ENCODE peak calls at places on chromosomes 3 and 15, in eight cellular contexts. One of them, this sample, is unnamed.

GRCh38 chr15:84749111-84749991 is 959 bp downstream of the ZNF592 start:
- DNase-seq in ELR: peak; percentile 49
- DNase-seq in NCI-H460: no peak
- DNase-seq in SW 1271: no peak
- DNase-seq in memory B cell: peak; percentile 30
- DNase-seq in dermis blood vessel endothelial cell: peak; percentile 52
- DNase-seq in GM10248: no peak
- DNase-seq in T1000: no peak
- DNase-seq in this sample: peak; percentile 11

GRCh38 chr3:2510746-2511145 is 412.1 kb downstream of the CNTN4 start:
- DNase-seq in NCI-H460: no peak
- DNase-seq in dermis blood vessel endothelial cell: no peak
- DNase-seq in ELR: no peak
- DNase-seq in T1000: no peak
- DNase-seq in memory B cell: no peak
- DNase-seq in SW 1271: no peak
- DNase-seq in GM10248: no peak
- DNase-seq in this sample: no peak

GRCh38 chr3:47433796-47434195 is 41.9 kb downstream of the SCAP start:
- DNase-seq in GM10248: no peak
- DNase-seq in memory B cell: no peak
- DNase-seq in NCI-H460: no peak
- DNase-seq in ELR: no peak
- DNase-seq in T1000: no peak
- DNase-seq in SW 1271: no peak
- DNase-seq in dermis blood vessel endothelial cell: no peak
- DNase-seq in this sample: no peak

GRCh38 chr3:114487502-114487901 is 193.7 kb downstream of the TIGIT start:
- DNase-seq in GM10248: no peak
- DNase-seq in SW 1271: no peak
- DNase-seq in dermis blood vessel endothelial cell: no peak
- DNase-seq in NCI-H460: no peak
- DNase-seq in T1000: no peak
- DNase-seq in memory B cell: no peak
- DNase-seq in ELR: no peak
- DNase-seq in this sample: no peak

GRCh38 chr3:141386611-141387110 is 18.4 kb downstream of the ZBTB38 start:
- DNase-seq in SW 1271: no peak
- DNase-seq in ELR: no peak
- DNase-seq in memory B cell: no peak
- DNase-seq in GM10248: no peak
- DNase-seq in NCI-H460: peak; percentile 85
- DNase-seq in T1000: no peak
- DNase-seq in dermis blood vessel endothelial cell: no peak
- DNase-seq in this sample: no peak

GRCh38 chr3:74314696-74315095 is 299.8 kb downstream of the CNTN3 start:
- DNase-seq in SW 1271: no peak
- DNase-seq in T1000: peak; percentile 20
- DNase-seq in GM10248: no peak
- DNase-seq in NCI-H460: no peak
- DNase-seq in memory B cell: no peak
- DNase-seq in dermis blood vessel endothelial cell: no peak
- DNase-seq in ELR: peak; percentile 3
- DNase-seq in this sample: no peak

GRCh38 chr3:14884665-14885064 is 62.7 kb upstream of the NR2C2 start:
- DNase-seq in T1000: no peak
- DNase-seq in NCI-H460: no peak
- DNase-seq in GM10248: no peak
- DNase-seq in SW 1271: no peak
- DNase-seq in ELR: no peak
- DNase-seq in dermis blood vessel endothelial cell: no peak
- DNase-seq in memory B cell: no peak
- DNase-seq in this sample: no peak

GRCh38 chr15:58407366-58407765 is 24.4 kb upstream of the LIPC start:
- DNase-seq in dermis blood vessel endothelial cell: no peak
- DNase-seq in SW 1271: no peak
- DNase-seq in GM10248: no peak
- DNase-seq in T1000: no peak
- DNase-seq in ELR: no peak
- DNase-seq in NCI-H460: no peak
- DNase-seq in memory B cell: no peak
- DNase-seq in this sample: no peak

GRCh38 chr3:4139462-4140140 is 163.6 kb upstream of the SETMAR start:
- DNase-seq in GM10248: no peak
- DNase-seq in ELR: no peak
- DNase-seq in SW 1271: no peak
- DNase-seq in dermis blood vessel endothelial cell: no peak
- DNase-seq in NCI-H460: no peak
- DNase-seq in T1000: no peak
- DNase-seq in memory B cell: no peak
- DNase-seq in this sample: no peak

This sample was measured in prostate gland.